ENCODE peak calls at places on chromosomes 3 and 15, in seven cellular contexts. R, A, E, H, W, C and P are unnamed samples.

GRCh38 chr3:173090492-173090891 is 50.5 kb downstream of the SPATA16 start:
- DNase-seq in R (no peak), A (no peak), E (no peak), H (no peak), W (no peak), C (no peak), P (no peak)

GRCh38 chr3:194300392-194300758 is 50.8 kb downstream of the CPN2 start:
- DNase-seq in R (peak; percentile 61), A (no peak), E (peak; percentile 89), H (no peak), W (no peak), C (no peak), P (no peak)

GRCh38 chr3:119187266-119187665 is 13.9 kb downstream of the UPK1B start:
- DNase-seq in R (no peak), A (no peak), E (no peak), H (no peak), W (no peak), C (no peak), P (no peak)

GRCh38 chr3:145519598-145520078 is 641.3 kb downstream of the PLOD2 start:
- DNase-seq in R (no peak), A (peak; percentile 46), E (no peak), H (no peak), W (no peak), C (no peak), P (no peak)

GRCh38 chr3:14123308-14124222 is 1.1 kb downstream of the CHCHD4 start:
- DNase-seq in R (no peak), A (no peak), E (no peak), H (no peak), W (peak; percentile 55), C (no peak), P (no peak)

GRCh38 chr3:50573566-50574279 is 4.4 kb downstream of the HEMK1 start:
- DNase-seq in R (no peak), A (no peak), E (no peak), H (no peak), W (no peak), C (peak; percentile 84), P (peak; percentile 52)

GRCh38 chr15:63369296-63369695 is 12.3 kb downstream of the CA12 start:
- DNase-seq in R (no peak), A (no peak), E (no peak), H (no peak), W (no peak), C (no peak), P (no peak)

GRCh38 chr3:102078864-102079808 is 229.8 kb downstream of the NFKBIZ start:
- DNase-seq in R (no peak), A (no peak), E (no peak), H (no peak), W (no peak), C (no peak), P (no peak)

GRCh38 chr3:128875556-128876120 is 3.8 kb upstream of the ACAD9 start:
- DNase-seq in R (peak; percentile 22), A (peak; percentile 37), E (peak; percentile 59), H (peak; percentile 37), W (peak; percentile 29), C (peak; percentile 54), P (peak; percentile 45)

GRCh38 chr15:68213991-68214837 is 9.1 kb upstream of the CALML4 start:
- DNase-seq in R (no peak), A (no peak), E (no peak), H (no peak), W (no peak), C (no peak), P (no peak)